ENCODE peak calls at places on chromosomes 2 and 18, in five cellular contexts. One of them, this sample, is unnamed.

GRCh38 chr2:136281281-136282117 is 163.6 kb upstream of the CXCR4 start:
- DNase-seq in endothelial cell: no peak
- DNase-seq in ELF-1: no peak
- DNase-seq in nephron progenitor cell: no peak
- DNase-seq in brain pericyte: no peak
- DNase-seq in this sample: no peak

GRCh38 chr18:21894619-21895367 is 154.2 kb downstream of the MIB1 start:
- DNase-seq in endothelial cell: no peak
- DNase-seq in ELF-1: no peak
- DNase-seq in nephron progenitor cell: no peak
- DNase-seq in brain pericyte: no peak
- DNase-seq in this sample: no peak

GRCh38 chr2:11212645-11213044 is 57.4 kb downstream of the SLC66A3 start:
- DNase-seq in endothelial cell: no peak
- DNase-seq in ELF-1: no peak
- DNase-seq in nephron progenitor cell: no peak
- DNase-seq in brain pericyte: no peak
- DNase-seq in this sample: no peak

GRCh38 chr2:209496586-209496982 is 72.7 kb downstream of the MAP2 start:
- DNase-seq in endothelial cell: no peak
- DNase-seq in ELF-1: no peak
- DNase-seq in nephron progenitor cell: no peak
- DNase-seq in brain pericyte: no peak
- DNase-seq in this sample: peak

GRCh38 chr18:66048404-66048803 is 297.6 kb downstream of the CDH7 start:
- DNase-seq in endothelial cell: no peak
- DNase-seq in ELF-1: no peak
- DNase-seq in nephron progenitor cell: no peak
- DNase-seq in brain pericyte: no peak
- DNase-seq in this sample: no peak

GRCh38 chr2:45616663-45617411 is 5.8 kb upstream of the SRBD1 start:
- DNase-seq in endothelial cell: no peak
- DNase-seq in ELF-1: no peak
- DNase-seq in nephron progenitor cell: no peak
- DNase-seq in brain pericyte: no peak
- DNase-seq in this sample: no peak

GRCh38 chr18:40473221-40473620 is 1481.8 kb upstream of the PIK3C3 start:
- DNase-seq in endothelial cell: no peak
- DNase-seq in ELF-1: no peak
- DNase-seq in nephron progenitor cell: no peak
- DNase-seq in brain pericyte: no peak
- DNase-seq in this sample: no peak

GRCh38 chr2:156907806-156908205 is 349.7 kb upstream of the GALNT5 start:
- DNase-seq in endothelial cell: no peak
- DNase-seq in ELF-1: no peak
- DNase-seq in nephron progenitor cell: no peak
- DNase-seq in brain pericyte: peak
- DNase-seq in this sample: no peak

GRCh38 chr18:59814872-59815271 is 84.9 kb upstream of the PMAIP1 start:
- DNase-seq in endothelial cell: no peak
- DNase-seq in ELF-1: no peak
- DNase-seq in nephron progenitor cell: no peak
- DNase-seq in brain pericyte: no peak
- DNase-seq in this sample: no peak

GRCh38 chr2:109185338-109185737 is 56.3 kb downstream of the SH3RF3 start:
- DNase-seq in endothelial cell: no peak
- DNase-seq in ELF-1: no peak
- DNase-seq in nephron progenitor cell: no peak
- DNase-seq in brain pericyte: no peak
- DNase-seq in this sample: no peak

GRCh38 chr18:24915547-24915946 is 436.4 kb downstream of the ZNF521 start:
- DNase-seq in endothelial cell: no peak
- DNase-seq in ELF-1: no peak
- DNase-seq in nephron progenitor cell: no peak
- DNase-seq in brain pericyte: no peak
- DNase-seq in this sample: no peak

GRCh38 chr2:79275863-79276262 is 116.3 kb upstream of the REG3A start:
- DNase-seq in endothelial cell: no peak
- DNase-seq in ELF-1: no peak
- DNase-seq in nephron progenitor cell: no peak
- DNase-seq in brain pericyte: no peak
- DNase-seq in this sample: no peak

GRCh38 chr2:178211943-178212342 is 17.6 kb downstream of the OSBPL6 start:
- DNase-seq in endothelial cell: no peak
- DNase-seq in ELF-1: peak
- DNase-seq in nephron progenitor cell: no peak
- DNase-seq in brain pericyte: no peak
- DNase-seq in this sample: peak

GRCh38 chr2:40450066-40450841 is 1.6 kb downstream of the SLC8A1 start:
- DNase-seq in endothelial cell: no peak
- DNase-seq in ELF-1: no peak
- DNase-seq in nephron progenitor cell: no peak
- DNase-seq in brain pericyte: no peak
- DNase-seq in this sample: no peak

GRCh38 chr18:46372670-46373069 is 268.5 kb downstream of the HAUS1 start:
- DNase-seq in endothelial cell: no peak
- DNase-seq in ELF-1: no peak
- DNase-seq in nephron progenitor cell: no peak
- DNase-seq in brain pericyte: no peak
- DNase-seq in this sample: no peak

GRCh38 chr2:65033178-65033577 is 23.0 kb upstream of the CEP68 start:
- DNase-seq in endothelial cell: no peak
- DNase-seq in ELF-1: no peak
- DNase-seq in nephron progenitor cell: no peak
- DNase-seq in brain pericyte: no peak
- DNase-seq in this sample: no peak

GRCh38 chr2:69704446-69704845 is 37.5 kb upstream of the ANXA4 start:
- DNase-seq in endothelial cell: no peak
- DNase-seq in ELF-1: no peak
- DNase-seq in nephron progenitor cell: no peak
- DNase-seq in brain pericyte: no peak
- DNase-seq in this sample: no peak

GRCh38 chr2:217195658-217196446 is 336.0 kb upstream of the TNP1 start:
- DNase-seq in endothelial cell: no peak
- DNase-seq in ELF-1: no peak
- DNase-seq in nephron progenitor cell: no peak
- DNase-seq in brain pericyte: no peak
- DNase-seq in this sample: no peak

GRCh38 chr18:460791-461190 is 39.7 kb downstream of the COLEC12 start:
- DNase-seq in endothelial cell: no peak
- DNase-seq in ELF-1: no peak
- DNase-seq in nephron progenitor cell: no peak
- DNase-seq in brain pericyte: no peak
- DNase-seq in this sample: no peak